ENCODE peak calls at places on chromosomes 3 and 15, in ten cellular contexts. One of them, this sample, is unnamed.

GRCh38 chr3:134364061-134364935 is 9.9 kb downstream of the AMOTL2 start:
- DNase-seq in B cell: no peak
- DNase-seq in ELF-1: peak
- DNase-seq in RWPE1: peak
- DNase-seq in AG10803: peak
- DNase-seq in AG04450: peak
- DNase-seq in stimulated activated CD4-positive, alpha-beta T cell treated with anti-CD3 and anti-CD28 coated beads, Interleukin-2, amount 100 ng/mL, for 48 hours: no peak
- DNase-seq in activated T-cell treated with anti-CD3 and anti-CD28 coated beads for 48 hours: no peak
- DNase-seq in ovary: peak
- DNase-seq in glomerular endothelial cell: peak
- DNase-seq in this sample: peak

GRCh38 chr3:54538346-54538745 is 389.5 kb downstream of the LRTM1 start:
- DNase-seq in AG10803: no peak
- DNase-seq in stimulated activated CD4-positive, alpha-beta T cell treated with anti-CD3 and anti-CD28 coated beads, Interleukin-2, amount 100 ng/mL, for 48 hours: no peak
- DNase-seq in glomerular endothelial cell: no peak
- DNase-seq in AG04450: no peak
- DNase-seq in RWPE1: no peak
- DNase-seq in ELF-1: peak
- DNase-seq in ovary: no peak
- DNase-seq in activated T-cell treated with anti-CD3 and anti-CD28 coated beads for 48 hours: no peak
- DNase-seq in B cell: no peak
- DNase-seq in this sample: no peak

GRCh38 chr3:18648868-18649450 is 223.8 kb upstream of the SATB1 start:
- DNase-seq in glomerular endothelial cell: no peak
- DNase-seq in B cell: no peak
- DNase-seq in ELF-1: no peak
- DNase-seq in stimulated activated CD4-positive, alpha-beta T cell treated with anti-CD3 and anti-CD28 coated beads, Interleukin-2, amount 100 ng/mL, for 48 hours: no peak
- DNase-seq in ovary: no peak
- DNase-seq in AG10803: no peak
- DNase-seq in activated T-cell treated with anti-CD3 and anti-CD28 coated beads for 48 hours: no peak
- DNase-seq in RWPE1: no peak
- DNase-seq in AG04450: no peak
- DNase-seq in this sample: no peak

GRCh38 chr3:86951343-86951742 is 39.6 kb downstream of the VGLL3 start:
- DNase-seq in stimulated activated CD4-positive, alpha-beta T cell treated with anti-CD3 and anti-CD28 coated beads, Interleukin-2, amount 100 ng/mL, for 48 hours: no peak
- DNase-seq in activated T-cell treated with anti-CD3 and anti-CD28 coated beads for 48 hours: no peak
- DNase-seq in AG10803: peak
- DNase-seq in ovary: no peak
- DNase-seq in AG04450: no peak
- DNase-seq in glomerular endothelial cell: no peak
- DNase-seq in RWPE1: peak
- DNase-seq in ELF-1: no peak
- DNase-seq in B cell: no peak
- DNase-seq in this sample: no peak

GRCh38 chr3:119181765-119182164 is 8.4 kb downstream of the UPK1B start:
- DNase-seq in B cell: no peak
- DNase-seq in glomerular endothelial cell: no peak
- DNase-seq in ELF-1: no peak
- DNase-seq in ovary: no peak
- DNase-seq in stimulated activated CD4-positive, alpha-beta T cell treated with anti-CD3 and anti-CD28 coated beads, Interleukin-2, amount 100 ng/mL, for 48 hours: no peak
- DNase-seq in activated T-cell treated with anti-CD3 and anti-CD28 coated beads for 48 hours: no peak
- DNase-seq in AG04450: no peak
- DNase-seq in AG10803: peak
- DNase-seq in RWPE1: peak
- DNase-seq in this sample: no peak

GRCh38 chr3:149657458-149657795 is 398 bp downstream of the WWTR1 start:
- DNase-seq in ovary: peak
- DNase-seq in ELF-1: no peak
- DNase-seq in AG04450: no peak
- DNase-seq in glomerular endothelial cell: no peak
- DNase-seq in RWPE1: peak
- DNase-seq in AG10803: peak
- DNase-seq in activated T-cell treated with anti-CD3 and anti-CD28 coated beads for 48 hours: no peak
- DNase-seq in stimulated activated CD4-positive, alpha-beta T cell treated with anti-CD3 and anti-CD28 coated beads, Interleukin-2, amount 100 ng/mL, for 48 hours: no peak
- DNase-seq in B cell: peak
- DNase-seq in this sample: peak

GRCh38 chr15:63465104-63465503 is 39.3 kb upstream of the USP3 start:
- DNase-seq in AG10803: peak
- DNase-seq in AG04450: no peak
- DNase-seq in ovary: no peak
- DNase-seq in B cell: no peak
- DNase-seq in glomerular endothelial cell: no peak
- DNase-seq in activated T-cell treated with anti-CD3 and anti-CD28 coated beads for 48 hours: no peak
- DNase-seq in ELF-1: no peak
- DNase-seq in stimulated activated CD4-positive, alpha-beta T cell treated with anti-CD3 and anti-CD28 coated beads, Interleukin-2, amount 100 ng/mL, for 48 hours: no peak
- DNase-seq in RWPE1: peak
- DNase-seq in this sample: no peak

GRCh38 chr3:112982710-112983109 is 7.8 kb upstream of the CD200R1 start:
- DNase-seq in AG04450: no peak
- DNase-seq in ELF-1: no peak
- DNase-seq in AG10803: no peak
- DNase-seq in RWPE1: no peak
- DNase-seq in B cell: no peak
- DNase-seq in glomerular endothelial cell: no peak
- DNase-seq in ovary: no peak
- DNase-seq in stimulated activated CD4-positive, alpha-beta T cell treated with anti-CD3 and anti-CD28 coated beads, Interleukin-2, amount 100 ng/mL, for 48 hours: no peak
- DNase-seq in activated T-cell treated with anti-CD3 and anti-CD28 coated beads for 48 hours: no peak
- DNase-seq in this sample: no peak

GRCh38 chr3:130935761-130936160 is 41.9 kb downstream of the ATP2C1 start:
- DNase-seq in B cell: no peak
- DNase-seq in RWPE1: peak
- DNase-seq in glomerular endothelial cell: no peak
- DNase-seq in stimulated activated CD4-positive, alpha-beta T cell treated with anti-CD3 and anti-CD28 coated beads, Interleukin-2, amount 100 ng/mL, for 48 hours: no peak
- DNase-seq in ELF-1: no peak
- DNase-seq in AG04450: no peak
- DNase-seq in AG10803: peak
- DNase-seq in activated T-cell treated with anti-CD3 and anti-CD28 coated beads for 48 hours: no peak
- DNase-seq in ovary: no peak
- DNase-seq in this sample: no peak

GRCh38 chr3:43024183-43024865 is 45.2 kb downstream of the GASK1A start:
- DNase-seq in AG04450: no peak
- DNase-seq in RWPE1: no peak
- DNase-seq in AG10803: no peak
- DNase-seq in ELF-1: no peak
- DNase-seq in ovary: no peak
- DNase-seq in B cell: no peak
- DNase-seq in glomerular endothelial cell: no peak
- DNase-seq in stimulated activated CD4-positive, alpha-beta T cell treated with anti-CD3 and anti-CD28 coated beads, Interleukin-2, amount 100 ng/mL, for 48 hours: peak
- DNase-seq in activated T-cell treated with anti-CD3 and anti-CD28 coated beads for 48 hours: peak
- DNase-seq in this sample: no peak

This sample was measured in adrenal gland.